ENCODE peak calls at places on chromosomes 6 and 20, in seven cellular contexts. One of them, this sample, is unnamed.

GRCh38 chr20:1764136-1765033 is 106.8 kb upstream of the SIRPG start:
- DNase-seq in H1: peak; percentile 73
- DNase-seq in GM12892: no peak
- DNase-seq in SK-N-SH: peak; percentile 65
- DNase-seq in HepG2: peak; percentile 73
- DNase-seq in GM12878: peak; percentile 57
- DNase-seq in K562: peak; percentile 39
- DNase-seq in this sample: peak; percentile 32

GRCh38 chr6:31871068-31871659 is 7.6 kb downstream of the SLC44A4 start:
- DNase-seq in H1: no peak
- DNase-seq in GM12892: no peak
- DNase-seq in SK-N-SH: peak; percentile 21
- DNase-seq in HepG2: no peak
- DNase-seq in GM12878: no peak
- DNase-seq in K562: peak; percentile 65
- DNase-seq in this sample: no peak

GRCh38 chr20:13683833-13684232 is 45.1 kb upstream of the TASP1 start:
- DNase-seq in H1: no peak
- DNase-seq in GM12892: no peak
- DNase-seq in SK-N-SH: no peak
- DNase-seq in HepG2: peak; percentile 40
- DNase-seq in GM12878: no peak
- DNase-seq in K562: no peak
- DNase-seq in this sample: no peak

GRCh38 chr20:51926670-51927305 is 124.5 kb upstream of the SALL4 start:
- DNase-seq in H1: no peak
- DNase-seq in GM12892: no peak
- DNase-seq in SK-N-SH: no peak
- DNase-seq in HepG2: no peak
- DNase-seq in GM12878: no peak
- DNase-seq in K562: no peak
- DNase-seq in this sample: no peak

GRCh38 chr6:151018035-151018434 is 152.5 kb downstream of the MTHFD1L start:
- DNase-seq in H1: no peak
- DNase-seq in GM12892: no peak
- DNase-seq in SK-N-SH: no peak
- DNase-seq in HepG2: no peak
- DNase-seq in GM12878: no peak
- DNase-seq in K562: no peak
- DNase-seq in this sample: no peak

GRCh38 chr20:57657537-57658446 is 37.6 kb upstream of the ZBP1 start:
- DNase-seq in H1: peak; percentile 39
- DNase-seq in GM12892: peak; percentile 46
- DNase-seq in SK-N-SH: peak; percentile 24
- DNase-seq in HepG2: peak; percentile 47
- DNase-seq in GM12878: no peak
- DNase-seq in K562: no peak
- DNase-seq in this sample: peak; percentile 16

GRCh38 chr20:23309781-23310180 is 40.8 kb upstream of the NXT1 start:
- DNase-seq in H1: no peak
- DNase-seq in GM12892: no peak
- DNase-seq in SK-N-SH: no peak
- DNase-seq in HepG2: no peak
- DNase-seq in GM12878: no peak
- DNase-seq in K562: no peak
- DNase-seq in this sample: no peak

GRCh38 chr6:33049323-33049722 is 24.1 kb downstream of the HLA-DPA1 start:
- DNase-seq in H1: no peak
- DNase-seq in GM12892: no peak
- DNase-seq in SK-N-SH: no peak
- DNase-seq in HepG2: no peak
- DNase-seq in GM12878: no peak
- DNase-seq in K562: no peak
- DNase-seq in this sample: no peak

DNA sequence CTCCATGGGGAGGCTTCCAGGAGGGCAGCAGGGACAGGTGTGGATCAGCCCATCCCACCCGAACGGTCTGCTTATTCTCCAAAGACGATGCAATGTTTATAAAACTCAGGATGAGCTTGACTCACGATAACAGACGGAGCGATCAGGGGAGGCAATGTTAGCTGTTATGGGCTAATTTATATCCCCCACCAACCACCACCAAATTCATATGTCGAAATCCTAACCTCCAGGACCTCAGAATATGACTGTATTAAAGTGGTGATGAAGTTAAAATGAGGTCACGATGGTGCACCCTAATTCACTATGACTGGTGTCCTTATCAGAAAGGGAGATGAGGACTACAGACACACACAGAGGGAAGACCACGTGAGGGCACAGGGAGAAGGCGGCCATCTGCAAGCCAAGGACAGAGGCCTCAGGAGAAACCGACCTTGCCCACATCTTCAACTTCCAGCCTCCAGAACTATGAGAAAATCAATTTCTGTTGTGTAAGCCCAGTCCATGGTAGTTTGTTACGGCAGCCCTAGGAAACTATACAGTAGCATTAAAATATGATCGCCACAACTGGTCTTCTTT is 7.0 kb downstream of the ADTRP start:
- DNase-seq in H1: no peak
- DNase-seq in GM12892: no peak
- DNase-seq in SK-N-SH: no peak
- DNase-seq in HepG2: no peak
- DNase-seq in GM12878: no peak
- DNase-seq in K562: no peak
- DNase-seq in this sample: no peak
- TF ChIP-seq TAF1 in H1: no peak
- TF ChIP-seq TAF1 in GM12892: no peak
- TF ChIP-seq TAF1 in SK-N-SH: no peak
- TF ChIP-seq TAF1 in HepG2: no peak
- TF ChIP-seq TAF1 in GM12878: no peak
- TF ChIP-seq TAF1 in K562: no peak
- TF ChIP-seq TAF1 in this sample: no peak

GRCh38 chr20:38298768-38299288 is 5.1 kb upstream of the BPI start:
- DNase-seq in H1: no peak
- DNase-seq in GM12892: no peak
- DNase-seq in SK-N-SH: peak; percentile 29
- DNase-seq in HepG2: no peak
- DNase-seq in GM12878: no peak
- DNase-seq in K562: no peak
- DNase-seq in this sample: no peak
- TF ChIP-seq TAF1 in H1: no peak
- TF ChIP-seq TAF1 in GM12892: no peak
- TF ChIP-seq TAF1 in SK-N-SH: no peak
- TF ChIP-seq TAF1 in HepG2: no peak
- TF ChIP-seq TAF1 in GM12878: no peak
- TF ChIP-seq TAF1 in K562: no peak
- TF ChIP-seq TAF1 in this sample: no peak

GRCh38 chr6:11043961-11044711 is at the start of gene ELOVL2:
- DNase-seq in H1: peak; percentile 90
- DNase-seq in GM12892: peak; percentile 37
- DNase-seq in SK-N-SH: peak; percentile 95
- DNase-seq in HepG2: peak; percentile 59
- DNase-seq in GM12878: no peak
- DNase-seq in K562: peak; percentile 95
- DNase-seq in this sample: peak; percentile 43
- TF ChIP-seq TAF1 in H1: no peak
- TF ChIP-seq TAF1 in GM12892: no peak
- TF ChIP-seq TAF1 in SK-N-SH: no peak
- TF ChIP-seq TAF1 in HepG2: peak; percentile 42
- TF ChIP-seq TAF1 in GM12878: no peak
- TF ChIP-seq TAF1 in K562: no peak
- TF ChIP-seq TAF1 in this sample: no peak

DNA sequence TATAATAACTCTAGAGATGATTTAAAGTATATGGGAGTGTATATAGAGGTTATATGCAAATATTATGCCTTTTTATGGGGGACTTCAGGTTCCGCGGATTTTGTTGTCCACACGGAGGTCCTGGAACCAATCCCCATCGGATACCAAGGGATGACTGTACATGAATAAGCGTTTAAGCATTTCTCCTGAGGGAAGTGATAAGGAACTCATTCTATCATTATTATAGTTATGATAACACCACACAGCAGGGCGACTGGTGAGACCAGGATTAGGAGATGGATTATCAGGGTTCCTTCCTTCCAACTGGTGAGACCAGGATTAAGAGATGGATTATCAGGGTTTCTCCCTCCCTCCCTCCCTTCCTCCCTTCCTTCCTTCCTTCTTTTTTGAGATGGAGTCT is 6.6 kb downstream of the ECI2 start:
- DNase-seq in H1: no peak
- DNase-seq in GM12892: no peak
- DNase-seq in SK-N-SH: no peak
- DNase-seq in HepG2: no peak
- DNase-seq in GM12878: no peak
- DNase-seq in K562: peak; percentile 42
- DNase-seq in this sample: no peak
- TF ChIP-seq TAF1 in H1: no peak
- TF ChIP-seq TAF1 in GM12892: no peak
- TF ChIP-seq TAF1 in SK-N-SH: no peak
- TF ChIP-seq TAF1 in HepG2: no peak
- TF ChIP-seq TAF1 in GM12878: no peak
- TF ChIP-seq TAF1 in K562: no peak
- TF ChIP-seq TAF1 in this sample: no peak

GRCh38 chr6:167968091-167968490 is 29.4 kb upstream of the KIF25 start:
- DNase-seq in H1: peak; percentile 85
- DNase-seq in GM12892: no peak
- DNase-seq in SK-N-SH: peak; percentile 55
- DNase-seq in HepG2: peak; percentile 65
- DNase-seq in GM12878: no peak
- DNase-seq in K562: peak; percentile 63
- DNase-seq in this sample: no peak
- TF ChIP-seq TAF1 in H1: no peak
- TF ChIP-seq TAF1 in GM12892: no peak
- TF ChIP-seq TAF1 in SK-N-SH: no peak
- TF ChIP-seq TAF1 in HepG2: no peak
- TF ChIP-seq TAF1 in GM12878: no peak
- TF ChIP-seq TAF1 in K562: no peak
- TF ChIP-seq TAF1 in this sample: no peak

This sample was measured in GM12891.